ENCODE peak calls at places on chromosome 14, in five cellular contexts. H, P, B, C and T are unnamed samples.

GRCh38 chr14:104691546-104692260 is 2.3 kb downstream of the INF2 start:
- DNase-seq in H (no peak), P (no peak), B (no peak), C (no peak), T (no peak)

GRCh38 chr14:35416108-35416750 is 11.7 kb upstream of the NFKBIA start:
- DNase-seq in H (peak; percentile 53), P (no peak), B (no peak), C (no peak), T (no peak)

GRCh38 chr14:71961972-71962371 is 29.7 kb downstream of the RGS6 start:
- DNase-seq in H (no peak), P (no peak), B (no peak), C (no peak), T (no peak)

GRCh38 chr14:64447890-64448667 is 17.2 kb upstream of the AKAP5 start:
- DNase-seq in H (no peak), P (no peak), B (no peak), C (no peak), T (no peak)

GRCh38 chr14:61766136-61766535 is 3.9 kb downstream of the SNAPC1 start:
- DNase-seq in H (no peak), P (no peak), B (no peak), C (no peak), T (no peak)

GRCh38 chr14:21092147-21093011 is 6.1 kb downstream of the ZNF219 start:
- DNase-seq in H (peak; percentile 93), P (peak; percentile 90), B (peak; percentile 81), C (peak; percentile 87), T (peak; percentile 85)

GRCh38 chr14:71206766-71207371 is 299.6 kb downstream of the PCNX1 start:
- DNase-seq in H (no peak), P (no peak), B (no peak), C (no peak), T (no peak)

GRCh38 chr14:76109087-76109880 is 42.4 kb upstream of the GPATCH2L start:
- DNase-seq in H (no peak), P (no peak), B (no peak), C (no peak), T (no peak)

GRCh38 chr14:40838601-40839000 is 768.1 kb upstream of the LRFN5 start:
- DNase-seq in H (no peak), P (no peak), B (no peak), C (no peak), T (no peak)

GRCh38 chr14:58488550-58488949 is 61.0 kb downstream of the KIAA0586 start:
- DNase-seq in H (no peak), P (no peak), B (no peak), C (no peak), T (no peak)

GRCh38 chr14:91307046-91307445 is 62.5 kb upstream of the GPR68 start:
- DNase-seq in H (no peak), P (no peak), B (no peak), C (no peak), T (no peak)

GRCh38 chr14:100132903-100133510 is 26.4 kb downstream of the DEGS2 start:
- DNase-seq in H (no peak), P (no peak), B (no peak), C (no peak), T (no peak)

GRCh38 chr14:19947413-19948090 is 16.8 kb downstream of the OR4K1 start:
- DNase-seq in H (no peak), P (no peak), B (no peak), C (no peak), T (no peak)

GRCh38 chr14:72594099-72594901 is 299.6 kb downstream of the DPF3 start:
- DNase-seq in H (no peak), P (no peak), B (no peak), C (no peak), T (no peak)

GRCh38 chr14:73383356-73383755 is 75.0 kb downstream of the NUMB start:
- DNase-seq in H (no peak), P (no peak), B (no peak), C (no peak), T (no peak)

GRCh38 chr14:94364964-94365363 is 23.4 kb downstream of the SERPINA1 start:
- DNase-seq in H (no peak), P (no peak), B (no peak), C (no peak), T (no peak)

GRCh38 chr14:104741803-104742251 is 11.1 kb upstream of the SIVA1 start:
- DNase-seq in H (no peak), P (no peak), B (no peak), C (no peak), T (no peak)

GRCh38 chr14:23321572-23322547 is 603 bp downstream of the PABPN1 start:
- DNase-seq in H (peak; percentile 31), P (no peak), B (no peak), C (peak; percentile 58), T (no peak)

GRCh38 chr14:106347291-106347778 is 821.0 kb downstream of the TMEM121 start:
- DNase-seq in H (no peak), P (no peak), B (no peak), C (no peak), T (no peak)

GRCh38 chr14:76497550-76498484 is 121.9 kb downstream of the ESRRB start:
- DNase-seq in H (no peak), P (no peak), B (no peak), C (peak; percentile 42), T (no peak)